ENCODE peak calls at places on chromosomes 7 and 10, in four cellular contexts. E, H, Q and C are unnamed samples.

GRCh38 chr10:105964009-105964408 is 1200.5 kb downstream of the SORCS1 start:
- DNase-seq in E (no peak), H (no peak), Q (no peak), C (no peak)

GRCh38 chr7:104980969-104981670 is 32.9 kb upstream of the KMT2E start:
- DNase-seq in E (no peak), H (peak; percentile 44), Q (peak; percentile 75), C (peak; percentile 82)

GRCh38 chr10:116720241-116721047 is 21.9 kb downstream of the HSPA12A start:
- DNase-seq in E (no peak), H (peak; percentile 10), Q (no peak), C (no peak)

GRCh38 chr10:104255244-104255981 is 721 bp downstream of the GSTO1 start:
- DNase-seq in E (no peak), H (peak; percentile 82), Q (peak; percentile 35), C (peak; percentile 94)

GRCh38 chr10:111277685-111278084 is 200.9 kb downstream of the ADRA2A start:
- DNase-seq in E (no peak), H (no peak), Q (no peak), C (no peak)

GRCh38 chr7:134757938-134758337 is 21.5 kb upstream of the CALD1 start:
- DNase-seq in E (no peak), H (no peak), Q (no peak), C (no peak)

GRCh38 chr7:41975854-41976253 is 261.2 kb downstream of the GLI3 start:
- DNase-seq in E (no peak), H (no peak), Q (no peak), C (no peak)

GRCh38 chr10:118332247-118332646 is 9.9 kb downstream of the FAM204A start:
- DNase-seq in E (no peak), H (no peak), Q (peak; percentile 40), C (no peak)

GRCh38 chr7:40200791-40201190 is 66.0 kb downstream of the SUGCT start:
- DNase-seq in E (no peak), H (no peak), Q (no peak), C (no peak)

GRCh38 chr10:73635781-73636180 is 5.5 kb downstream of the MYOZ1 start:
- DNase-seq in E (no peak), H (no peak), Q (no peak), C (no peak)

GRCh38 chr7:41584746-41585145 is 118.1 kb downstream of the INHBA start:
- DNase-seq in E (no peak), H (no peak), Q (no peak), C (no peak)

GRCh38 chr7:157427811-157428553 is 91.2 kb downstream of the DNAJB6 start:
- DNase-seq in E (peak; percentile 46), H (no peak), Q (no peak), C (no peak)

DNA sequence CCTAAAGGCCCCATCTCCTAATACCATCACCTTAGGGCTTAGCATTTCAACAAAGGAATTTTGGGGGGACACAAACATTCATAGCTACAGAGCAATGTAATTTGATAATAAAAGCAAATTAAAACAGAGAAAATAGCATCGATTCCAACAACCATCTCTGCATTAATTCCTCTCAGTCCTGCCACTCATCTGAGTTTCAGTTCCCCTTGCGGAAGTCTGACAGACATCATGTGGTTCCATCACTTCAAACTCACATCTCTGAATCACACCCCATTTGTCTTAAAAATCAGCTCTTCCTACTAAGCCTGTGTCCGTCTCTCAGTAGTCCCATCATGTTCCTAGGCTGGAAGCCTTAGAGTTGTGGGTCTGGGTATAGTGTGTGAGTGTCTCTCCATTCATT is 3.6 kb downstream of the ADCK2 start:
- DNase-seq in E (no peak), H (no peak), Q (no peak), C (no peak)
- H3K9ac ChIP-seq in E (no peak overlapping the region), H (no peak overlapping the region), Q (no peak overlapping the region), C (no peak overlapping the region)

GRCh38 chr7:502296-502695 is 17.4 kb downstream of the PDGFA start:
- DNase-seq in E (no peak), H (no peak), Q (no peak), C (no peak)

GRCh38 chr7:503575-504111 is 16.0 kb downstream of the PDGFA start:
- DNase-seq in E (no peak), H (peak; percentile 94), Q (no peak), C (no peak)

GRCh38 chr7:501526-501925 is 18.1 kb downstream of the PDGFA start:
- DNase-seq in E (no peak), H (no peak), Q (no peak), C (no peak)

GRCh38 chr7:504221-505081 is 15.2 kb downstream of the PDGFA start:
- DNase-seq in E (no peak), H (no peak), Q (no peak), C (no peak)

DNA sequence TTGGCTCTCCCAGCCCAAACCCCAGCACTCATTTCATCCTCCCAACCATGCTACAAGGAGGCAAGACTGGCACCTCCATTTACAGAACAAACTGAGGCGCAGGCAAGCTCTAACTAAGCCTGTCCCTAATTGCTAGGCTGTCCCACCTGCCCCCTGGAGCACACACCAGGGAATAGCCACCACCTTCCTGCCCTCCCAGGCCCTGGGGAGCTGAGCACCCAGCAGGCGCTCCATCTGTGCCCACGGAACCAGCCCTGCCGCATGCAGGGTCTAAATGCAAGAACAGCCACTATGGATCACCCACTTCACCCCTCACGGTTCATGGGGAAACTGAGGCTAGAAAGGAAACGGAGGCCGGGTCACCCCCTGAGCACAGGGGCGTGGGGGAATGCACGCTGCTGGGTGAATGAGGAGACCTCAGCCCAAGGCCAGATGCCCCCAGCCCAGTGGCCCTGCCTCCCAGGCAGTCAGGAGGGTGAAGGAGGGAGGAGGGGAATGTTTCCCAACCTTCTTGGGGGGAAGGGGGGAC is 16.5 kb downstream of the PDGFA start:
- DNase-seq in E (no peak), H (no peak), Q (no peak), C (no peak)
- TF ChIP-seq JUN in E (no peak), H (no peak), Q (no peak), C (no peak)

GRCh38 chr7:92794846-92795245 is 41.5 kb downstream of the CDK6 start:
- DNase-seq in E (no peak), H (no peak), Q (no peak), C (no peak)
- H3K9ac ChIP-seq in E (no peak overlapping the region), H (no peak overlapping the region), Q (no peak overlapping the region), C (no peak overlapping the region)

GRCh38 chr10:82982110-82982608 is 1107.2 kb downstream of the NRG3 start:
- DNase-seq in E (no peak), H (no peak), Q (no peak), C (peak; percentile 88)

GRCh38 chr10:82986216-82986615 is 1111.2 kb downstream of the NRG3 start:
- DNase-seq in E (no peak), H (no peak), Q (no peak), C (no peak)

GRCh38 chr10:82980321-82980720 is 1105.3 kb downstream of the NRG3 start:
- DNase-seq in E (no peak), H (no peak), Q (no peak), C (no peak)

GRCh38 chr10:82981137-82981723 is 1106.2 kb downstream of the NRG3 start:
- DNase-seq in E (no peak), H (no peak), Q (no peak), C (no peak)
- TF ChIP-seq JUN in E (no peak), H (no peak), Q (no peak), C (no peak)

GRCh38 chr7:24325708-24326107 is 41.7 kb downstream of the NPY start:
- DNase-seq in E (no peak), H (no peak), Q (no peak), C (no peak)
- H3K9ac ChIP-seq in E (no peak overlapping the region), H (no peak overlapping the region), Q (no peak overlapping the region), C (no peak overlapping the region)

GRCh38 chr10:128043259-128044045 is 82.8 kb downstream of the MKI67 start:
- DNase-seq in E (no peak), H (no peak), Q (no peak), C (no peak)

GRCh38 chr10:128044961-128045832 is 81.0 kb downstream of the MKI67 start:
- DNase-seq in E (no peak), H (no peak), Q (no peak), C (no peak)

GRCh38 chr10:128045833-128046120 is 80.4 kb downstream of the MKI67 start:
- DNase-seq in E (no peak), H (no peak), Q (no peak), C (no peak)

GRCh38 chr10:128042131-128042610 is 84.1 kb downstream of the MKI67 start:
- DNase-seq in E (no peak), H (no peak), Q (no peak), C (no peak)

DNA sequence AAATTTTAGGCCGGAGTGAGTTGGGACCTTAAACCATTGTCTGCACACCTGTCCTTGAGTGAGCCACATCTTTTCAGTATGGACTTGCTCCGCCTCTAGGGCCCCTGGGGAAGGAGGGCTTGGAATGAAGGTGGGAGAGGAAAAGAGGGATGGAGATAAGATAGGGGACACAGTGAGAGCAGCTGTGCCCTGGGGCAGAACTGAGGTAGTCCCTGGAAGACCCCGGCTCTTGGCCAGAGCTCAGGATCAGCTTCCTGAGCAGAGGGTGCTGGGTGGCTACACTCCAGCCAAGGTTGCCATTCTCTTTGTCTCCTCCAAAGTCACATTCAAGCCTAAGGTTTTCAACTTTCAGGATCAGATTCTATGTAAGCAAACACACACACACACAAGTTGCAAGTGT is 82.0 kb downstream of the MKI67 start:
- DNase-seq in E (no peak), H (no peak), Q (no peak), C (no peak)
- TF ChIP-seq JUN in E (no peak), H (no peak), Q (no peak), C (no peak)